ENCODE peak calls at places on chromosomes 16 and 17, in eight cellular contexts. Q, T, B, X, Z, E, I and F are unnamed samples. For H3K36me3, the result is how much of the 10 kb centered on the place peaks cover.

GRCh38 chr16:85132456-85133289 is 20.4 kb upstream of the CIBAR2 start:
- DNase-seq in Q (no peak), T (no peak), B (no peak), X (no peak), Z (no peak), E (no peak), I (no peak), F (no peak)

GRCh38 chr17:32971171-32971570 is 20.5 kb upstream of the SPACA3 start:
- DNase-seq in Q (no peak), T (no peak), B (no peak), X (peak), Z (peak), E (no peak), I (no peak), F (no peak)

GRCh38 chr17:78793968-78794367 is 11.9 kb upstream of the CYTH1 start:
- DNase-seq in Q (no peak), T (no peak), B (no peak), X (no peak), Z (no peak), E (no peak), I (no peak), F (no peak)

GRCh38 chr17:65265276-65265675 is 128.1 kb downstream of the RGS9 start:
- DNase-seq in Q (no peak), T (no peak), B (no peak), X (no peak), Z (no peak), E (peak), I (no peak), F (no peak)

GRCh38 chr16:78775161-78775561 is 675.7 kb downstream of the WWOX start:
- DNase-seq in Q (no peak), T (no peak), B (no peak), X (no peak), Z (no peak), E (no peak), I (no peak), F (no peak)

GRCh38 chr16:69328854-69329316 is 1.5 kb downstream of the PDF start:
- DNase-seq in Q (peak), T (no peak), B (no peak), X (no peak), Z (no peak), E (no peak), I (no peak), F (peak)

GRCh38 chr16:50368410-50369132 is at the start of gene BRD7:
- DNase-seq in Q (peak), T (peak), B (peak), X (no peak), Z (peak), E (peak), I (no peak), F (peak)

GRCh38 chr17:14845562-14846335 is 419.4 kb downstream of the PMP22 start:
- DNase-seq in Q (no peak), T (no peak), B (no peak), X (no peak), Z (peak), E (no peak), I (no peak), F (no peak)

GRCh38 chr17:50691550-50692447 is 15.9 kb downstream of the ANKRD40 start:
- DNase-seq in Q (no peak), T (peak), B (no peak), X (peak), Z (no peak), E (no peak), I (peak), F (no peak)

GRCh38 chr16:19583665-19584300 is 28.3 kb downstream of the VPS35L start:
- DNase-seq in Q (no peak), T (no peak), B (no peak), X (no peak), Z (peak), E (peak), I (no peak), F (peak)
- H3K36me3 ChIP-seq in Q (under half), T (half or more), B (under half), X (under half), Z (under half), E (under half), I (under half), F (under half)

DNA sequence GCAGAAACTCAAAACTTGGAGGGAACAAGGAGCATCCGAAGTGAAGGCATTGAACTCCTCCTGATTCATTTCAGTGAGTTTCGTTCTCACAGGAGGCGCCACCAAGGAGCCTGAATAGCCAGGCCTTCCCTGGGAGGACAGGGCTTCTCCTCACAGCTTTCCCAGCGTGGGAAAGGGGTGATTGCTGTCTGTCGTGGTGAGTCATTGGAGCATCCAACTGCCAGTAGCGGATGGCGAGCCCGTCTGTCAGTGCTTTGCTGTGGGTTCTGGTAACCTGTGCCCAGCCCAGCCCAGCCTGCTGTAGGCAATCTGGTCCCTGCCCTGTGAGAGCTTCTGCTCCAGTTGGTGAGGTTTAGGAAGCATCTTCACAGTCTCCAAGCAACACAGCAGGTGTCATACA is 28.3 kb downstream of the PLCD3 start:
- DNase-seq in Q (no peak), T (no peak), B (no peak), X (no peak), Z (no peak), E (no peak), I (no peak), F (no peak)
- H3K36me3 ChIP-seq in Q (half or more), T (half or more), B (under half), X (under half), Z (half or more), E (half or more), I (half or more), F (under half)

GRCh38 chr17:82160081-82160480 is 52.6 kb downstream of the CCDC57 start:
- DNase-seq in Q (no peak), T (no peak), B (no peak), X (no peak), Z (no peak), E (no peak), I (no peak), F (peak)

GRCh38 chr17:82157046-82158035 is 55.3 kb downstream of the CCDC57 start:
- DNase-seq in Q (no peak), T (peak), B (no peak), X (no peak), Z (no peak), E (no peak), I (no peak), F (no peak)

GRCh38 chr17:82164853-82165252 is 47.8 kb downstream of the CCDC57 start:
- DNase-seq in Q (no peak), T (no peak), B (no peak), X (no peak), Z (no peak), E (no peak), I (no peak), F (no peak)

GRCh38 chr17:82158825-82159224 is 53.8 kb downstream of the CCDC57 start:
- DNase-seq in Q (no peak), T (peak), B (no peak), X (no peak), Z (no peak), E (no peak), I (no peak), F (no peak)

GRCh38 chr17:82161216-82161615 is 51.4 kb downstream of the CCDC57 start:
- DNase-seq in Q (no peak), T (no peak), B (no peak), X (no peak), Z (no peak), E (no peak), I (no peak), F (no peak)
- H3K36me3 ChIP-seq in Q (under half), T (under half), B (under half), X (under half), Z (under half), E (under half), I (under half), F (under half)

DNA sequence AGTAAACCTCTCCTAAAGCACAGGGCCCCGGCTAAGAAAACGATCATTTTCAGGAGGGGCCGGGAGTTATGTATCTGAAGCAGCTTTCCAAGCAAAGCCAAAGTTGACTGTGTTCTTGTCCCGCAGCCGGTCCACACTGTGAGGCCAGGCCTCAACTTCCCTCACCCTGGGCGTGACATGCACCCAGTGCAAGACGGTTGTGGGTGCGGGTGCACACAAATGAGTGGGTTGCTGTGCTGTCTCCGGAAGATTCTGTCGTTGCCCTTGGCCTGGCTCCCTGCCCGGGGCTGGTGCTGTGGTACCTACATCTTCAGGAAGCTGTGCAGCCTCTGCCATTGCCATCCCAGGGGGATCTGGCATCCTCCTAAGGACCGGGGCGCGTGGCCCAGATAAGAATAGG is 16.6 kb downstream of the MLYCD start:
- DNase-seq in Q (no peak), T (no peak), B (peak), X (no peak), Z (no peak), E (no peak), I (no peak), F (no peak)
- H3K36me3 ChIP-seq in Q (half or more), T (half or more), B (under half), X (under half), Z (under half), E (half or more), I (half or more), F (under half)

DNA sequence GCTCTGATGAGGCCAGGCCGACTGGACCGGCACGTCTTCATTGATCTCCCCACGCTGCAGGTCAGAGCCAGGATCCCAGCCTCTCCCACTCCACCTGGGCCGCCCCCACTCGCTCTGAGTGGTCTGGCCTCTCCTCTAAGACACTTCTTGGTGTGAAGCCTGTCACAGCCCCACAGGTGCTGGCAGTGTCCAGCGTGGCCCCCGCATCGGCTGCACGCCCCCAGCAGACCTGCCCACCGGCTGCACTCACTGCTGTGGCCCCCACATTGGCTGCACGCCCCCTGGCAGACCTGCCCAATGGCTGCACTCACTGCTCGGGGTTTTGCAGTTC is 15.8 kb upstream of the RPL13 start:
- DNase-seq in Q (no peak), T (no peak), B (no peak), X (no peak), Z (no peak), E (no peak), I (no peak), F (no peak)
- H3K36me3 ChIP-seq in Q (under half), T (half or more), B (under half), X (under half), Z (under half), E (under half), I (half or more), F (under half)

GRCh38 chr16:55100100-55100499 is 169.4 kb downstream of the IRX5 start:
- DNase-seq in Q (no peak), T (peak), B (no peak), X (no peak), Z (no peak), E (no peak), I (no peak), F (no peak)
- H3K36me3 ChIP-seq in Q (under half), T (under half), B (under half), X (under half), Z (under half), E (under half), I (under half), F (under half)

GRCh38 chr17:38779965-38780752 is 19.2 kb downstream of the PIP4K2B start:
- DNase-seq in Q (no peak), T (no peak), B (no peak), X (no peak), Z (no peak), E (no peak), I (no peak), F (no peak)

GRCh38 chr17:38773258-38773657 is 20.7 kb downstream of the PSMB3 start:
- DNase-seq in Q (no peak), T (no peak), B (no peak), X (no peak), Z (no peak), E (no peak), I (no peak), F (no peak)

GRCh38 chr17:38783227-38783626 is 16.1 kb downstream of the PIP4K2B start:
- DNase-seq in Q (no peak), T (no peak), B (no peak), X (no peak), Z (no peak), E (no peak), I (no peak), F (no peak)

DNA sequence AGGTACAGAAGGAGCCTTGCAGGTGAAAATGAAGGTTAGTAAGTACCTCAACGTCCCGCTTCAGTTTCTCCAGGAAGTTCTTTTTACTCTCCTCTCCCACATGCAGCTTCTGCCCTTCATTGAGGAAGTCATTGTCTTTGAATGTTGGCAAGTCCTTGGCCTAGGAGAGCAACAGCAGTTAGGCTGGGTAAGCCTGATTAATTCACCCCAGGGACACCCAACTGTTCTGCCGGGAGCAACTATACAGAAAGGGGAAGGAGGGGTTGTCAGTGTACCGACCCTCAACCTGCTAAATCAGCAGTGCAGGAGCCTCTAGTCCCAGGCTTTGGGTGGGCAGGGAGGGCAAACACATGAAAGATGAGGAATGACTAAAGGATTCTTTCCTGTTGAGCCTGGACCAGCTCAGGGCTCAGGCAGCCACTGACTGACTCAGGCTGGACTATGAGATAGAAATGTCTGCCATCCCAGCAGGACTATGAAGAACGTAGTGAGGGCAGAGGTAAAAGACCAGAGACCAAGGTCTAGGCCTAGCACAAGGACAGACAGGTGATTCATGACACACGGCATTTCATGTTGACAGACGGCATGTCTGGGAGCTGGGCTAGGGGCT is 21.6 kb downstream of the PIP4K2B start:
- DNase-seq in Q (no peak), T (no peak), B (no peak), X (no peak), Z (no peak), E (no peak), I (no peak), F (no peak)
- H3K36me3 ChIP-seq in Q (half or more), T (half or more), B (under half), X (under half), Z (half or more), E (half or more), I (half or more), F (under half)